ENCODE peak calls at places on chromosomes 1 and 21, in six cellular contexts. B, Z, U, C, T and V are unnamed samples.

GRCh38 chr1:154349121-154349520 is 23.8 kb downstream of the ATP8B2 start:
- DNase-seq in B (no peak), Z (no peak), U (no peak), C (no peak), T (no peak), V (no peak)

GRCh38 chr1:70043806-70044205 is 161.6 kb downstream of the LRRC40 start:
- DNase-seq in B (no peak), Z (no peak), U (no peak), C (no peak), T (peak; percentile 85), V (no peak)

GRCh38 chr1:75134656-75134938 is 409 bp downstream of the LHX8 start:
- DNase-seq in B (no peak), Z (no peak), U (no peak), C (no peak), T (no peak), V (no peak)

GRCh38 chr21:42150458-42151085 is 68.4 kb upstream of the ABCG1 start:
- DNase-seq in B (no peak), Z (peak; percentile 56), U (no peak), C (no peak), T (no peak), V (no peak)

GRCh38 chr21:33011462-33011861 is 14.3 kb upstream of the OLIG2 start:
- DNase-seq in B (peak; percentile 40), Z (no peak), U (peak; percentile 34), C (no peak), T (peak; percentile 89), V (no peak)

GRCh38 chr21:29817450-29817849 is 122.3 kb downstream of the GRIK1 start:
- DNase-seq in B (no peak), Z (no peak), U (no peak), C (no peak), T (no peak), V (no peak)

GRCh38 chr1:15218287-15219279 is 28.4 kb upstream of the FHAD1 start:
- DNase-seq in B (peak; percentile 80), Z (peak; percentile 43), U (no peak), C (no peak), T (peak; percentile 49), V (no peak)

GRCh38 chr1:18929686-18930085 is 26.8 kb downstream of the IFFO2 start:
- DNase-seq in B (no peak), Z (no peak), U (no peak), C (no peak), T (peak; percentile 76), V (no peak)

GRCh38 chr1:175521265-175522040 is 221.9 kb downstream of the TNR start:
- DNase-seq in B (no peak), Z (no peak), U (no peak), C (no peak), T (no peak), V (no peak)

GRCh38 chr1:80217377-80217986 is 1211.0 kb upstream of the ADGRL4 start:
- DNase-seq in B (peak; percentile 66), Z (no peak), U (no peak), C (no peak), T (peak; percentile 66), V (no peak)